ENCODE peak calls at places on chromosomes 5 and 9, in five cellular contexts. M is mucosa of descending colon, I is fibroblast of pulmonary artery, V is epithelial cell of esophagus, G is thyroid gland. Z is an unnamed sample.

GRCh38 chr5:45680950-45681349 is 15.2 kb downstream of the HCN1 start:
- DNase-seq in M (no peak), V (no peak), G (no peak), I (no peak), Z (no peak)

GRCh38 chr9:2622361-2623045 is 916 bp downstream of the VLDLR start:
- DNase-seq in V (peak), I (peak), M (peak), G (peak), Z (no peak)

GRCh38 chr5:137700282-137700680 is 35.6 kb downstream of the KLHL3 start:
- DNase-seq in M (no peak), V (no peak), G (no peak), I (no peak), Z (no peak)

GRCh38 chr5:172661536-172661935 is 20.5 kb downstream of the NEURL1B start:
- DNase-seq in G (no peak), M (no peak), V (no peak), I (no peak), Z (no peak)

GRCh38 chr5:116492016-116492623 is 82.5 kb downstream of the SEMA6A start:
- DNase-seq in I (peak), G (no peak), V (peak), M (no peak), Z (peak)

GRCh38 chr5:124394700-124395099 is 351.7 kb downstream of the ZNF608 start:
- DNase-seq in V (no peak), G (no peak), M (no peak), I (no peak), Z (no peak)

GRCh38 chr5:8577792-8578191 is 708.8 kb downstream of the MTRR start:
- DNase-seq in I (peak), M (no peak), V (no peak), G (no peak), Z (no peak)

GRCh38 chr9:96449522-96449843 is 486 bp upstream of the HABP4 start:
- DNase-seq in M (no peak), I (no peak), V (no peak), G (no peak), Z (no peak)

GRCh38 chr5:83375049-83375710 is 96.4 kb upstream of the VCAN start:
- DNase-seq in I (peak), V (no peak), M (no peak), G (no peak), Z (peak)

GRCh38 chr5:10563940-10564837 is at the start of gene ANKRD33B:
- DNase-seq in I (peak), V (peak), M (peak), G (peak), Z (peak)

GRCh38 chr5:90802695-90803317 is 244.2 kb downstream of the ADGRV1 start:
- DNase-seq in M (no peak), V (peak), I (peak), G (peak), Z (peak)

GRCh38 chr5:68171101-68171558 is 44.4 kb upstream of the PIK3R1 start:
- DNase-seq in M (no peak), V (no peak), I (peak), G (peak), Z (peak)

GRCh38 chr5:124790261-124790894 is 43.9 kb upstream of the ZNF608 start:
- DNase-seq in G (no peak), M (no peak), I (peak), V (peak), Z (peak)

GRCh38 chr5:151596839-151597539 is 5.9 kb upstream of the FAT2 start:
- DNase-seq in V (no peak), I (no peak), G (no peak), M (no peak), Z (peak)

GRCh38 chr5:962801-963200 is 45.8 kb upstream of the NKD2 start:
- DNase-seq in M (no peak), V (no peak), G (no peak), I (no peak), Z (no peak)

GRCh38 chr9:93361995-93362394 is 89.5 kb upstream of the FAM120A start:
- DNase-seq in V (no peak), I (no peak), M (no peak), G (no peak), Z (no peak)

GRCh38 chr9:137970686-137971476 is 93.3 kb downstream of the CACNA1B start:
- DNase-seq in G (no peak), M (no peak), V (no peak), I (no peak), Z (no peak)

GRCh38 chr5:23139338-23140171 is 286.4 kb upstream of the CDH12 start:
- DNase-seq in M (no peak), V (peak), I (peak), G (no peak), Z (peak)

GRCh38 chr9:95570150-95570549 is 53.4 kb upstream of the PTCH1 start:
- DNase-seq in I (peak), V (no peak), M (no peak), G (no peak), Z (peak)

GRCh38 chr9:88980732-88981336 is 10.4 kb upstream of the S1PR3 start:
- DNase-seq in I (no peak), V (no peak), G (no peak), M (no peak), Z (peak)

GRCh38 chr9:124839612-124840299 is 13.5 kb upstream of the WDR38 start:
- DNase-seq in G (no peak), M (no peak), V (no peak), I (peak), Z (no peak)

GRCh38 chr9:129968690-129969485 is 74.1 kb downstream of the FNBP1 start:
- DNase-seq in V (peak), G (no peak), I (peak), M (no peak), Z (peak)

GRCh38 chr9:136254381-136255165 is 9.0 kb upstream of the QSOX2 start:
- DNase-seq in V (no peak), G (no peak), I (no peak), M (no peak), Z (no peak)

GRCh38 chr9:114027159-114027895 is 50.8 kb downstream of the AMBP start:
- DNase-seq in G (no peak), I (no peak), M (no peak), V (no peak), Z (no peak)

GRCh38 chr9:135789838-135790291 is 87.9 kb downstream of the KCNT1 start:
- DNase-seq in G (no peak), I (no peak), M (no peak), V (no peak), Z (no peak)

GRCh38 chr5:84032404-84032803 is 311.7 kb upstream of the HAPLN1 start:
- DNase-seq in V (no peak), G (no peak), M (no peak), I (peak), Z (peak)

GRCh38 chr5:67215592-67216471 is 19.2 kb upstream of the CD180 start:
- DNase-seq in I (peak), V (no peak), M (peak), G (peak), Z (no peak)

GRCh38 chr9:123784513-123784912 is 145.4 kb downstream of the DENND1A start:
- DNase-seq in G (no peak), I (peak), M (no peak), V (peak), Z (peak)

GRCh38 chr5:35908814-35909213 is 29.6 kb downstream of the CAPSL start:
- DNase-seq in M (no peak), V (no peak), I (no peak), G (no peak), Z (no peak)

DNA sequence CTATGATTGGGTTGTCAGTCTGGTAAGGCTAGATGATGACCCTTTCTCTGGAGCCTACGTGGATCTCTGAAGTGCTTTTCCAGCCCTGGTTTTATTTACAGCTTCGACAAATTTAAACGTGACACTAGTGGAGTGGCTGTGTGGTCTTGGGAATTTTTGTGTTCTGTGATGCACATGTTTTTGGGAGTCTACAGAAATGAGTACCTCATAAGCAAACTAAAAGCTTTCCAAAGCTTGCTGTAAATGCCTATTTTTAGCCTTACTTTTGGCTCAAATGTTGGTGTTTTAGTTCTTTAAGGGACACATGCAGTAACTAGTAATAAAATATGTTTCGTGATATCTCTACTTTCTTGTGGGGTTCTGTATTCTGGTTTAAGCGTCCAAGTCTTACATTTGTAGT is 3.3 kb downstream of the LARP1 start:
- DNase-seq in M (no peak), I (no peak), G (no peak), V (no peak), Z (no peak)
- H3K4me3 ChIP-seq in M (no peak), I (peak), G (no peak), V (peak), Z (peak)

DNA sequence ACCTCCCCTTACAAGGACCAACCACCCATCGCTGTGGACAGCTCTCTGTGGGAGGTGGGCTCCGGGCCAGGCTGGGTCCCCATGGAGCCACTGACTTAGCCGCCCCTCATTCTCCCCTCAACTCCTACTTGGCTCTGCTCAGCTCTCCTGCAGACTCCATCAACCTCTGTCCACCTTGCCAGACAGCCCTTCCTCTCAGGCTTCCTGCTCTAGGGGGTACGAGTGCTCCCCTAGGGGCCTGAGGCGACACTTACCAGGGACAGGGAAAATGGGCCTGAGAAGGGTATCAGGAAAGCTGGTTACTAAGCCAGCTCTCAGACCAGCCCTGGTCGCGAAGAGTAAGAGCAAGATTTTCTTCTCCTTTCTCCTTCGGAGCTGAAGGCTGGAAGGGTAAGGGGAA is 43.9 kb downstream of the SHB start:
- DNase-seq in G (no peak), V (no peak), M (no peak), I (no peak), Z (no peak)
- TF ChIP-seq CTCF in G (no peak), V (no peak), M (no peak), I (peak), Z (peak)

GRCh38 chr5:173709145-173709544 is 92.7 kb upstream of the BOD1 start:
- DNase-seq in M (no peak), G (no peak), V (no peak), I (no peak), Z (no peak)
- H3K4me3 ChIP-seq in M (no peak), G (no peak), V (no peak), I (no peak), Z (no peak)

DNA sequence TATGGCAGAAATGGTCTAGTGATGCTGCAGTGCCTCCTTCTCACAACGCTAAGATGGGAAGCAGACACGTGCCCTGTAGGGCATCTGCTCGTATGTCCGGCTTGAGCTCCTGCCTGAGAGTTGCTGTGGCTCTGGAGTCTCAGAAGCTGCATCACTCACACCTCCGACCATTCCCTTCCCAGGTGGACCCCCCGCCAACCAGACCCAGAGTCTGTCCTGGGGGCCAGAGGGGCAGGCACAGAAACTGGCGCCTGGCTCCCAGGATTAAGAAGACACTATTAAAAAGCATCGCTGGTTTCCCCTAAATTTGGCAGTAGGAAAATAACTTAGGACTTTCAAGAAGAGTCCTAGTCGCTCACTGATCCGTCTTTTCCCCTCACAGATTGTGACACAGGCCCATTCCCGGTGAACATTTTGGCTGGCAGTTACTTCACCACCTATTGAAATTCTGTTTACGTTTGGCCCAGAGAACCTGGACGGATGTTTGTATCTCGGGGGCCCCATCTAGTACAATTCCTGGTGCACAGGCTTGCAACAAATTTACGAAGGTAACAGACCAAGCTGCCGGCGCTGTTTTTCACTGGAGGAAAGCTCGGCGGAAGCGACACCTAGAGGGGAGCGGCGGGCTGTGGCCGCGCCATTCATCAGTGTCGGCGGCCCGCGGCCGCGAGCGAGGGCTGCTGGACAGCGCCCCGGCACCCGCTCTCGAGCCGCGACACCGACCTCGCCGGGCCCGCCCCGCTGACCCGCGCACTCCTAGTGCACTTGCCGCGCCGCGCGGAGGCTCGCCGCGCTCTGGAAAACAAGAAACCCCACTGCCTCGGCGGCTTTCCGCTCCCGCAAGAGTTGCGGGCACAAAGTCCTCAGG is 1.6 kb downstream of the FSTL4 start:
- DNase-seq in M (peak), G (peak), V (peak), I (peak), Z (peak)
- TF ChIP-seq CTCF in M (peak), G (peak), V (peak), I (peak), Z (peak)

GRCh38 chr5:76561247-76561891 is 61.8 kb downstream of the F2RL2 start:
- DNase-seq in I (no peak), M (no peak), V (no peak), G (no peak), Z (no peak)
- H3K4me3 ChIP-seq in I (no peak), M (no peak), V (no peak), G (no peak), Z (no peak)

GRCh38 chr9:98808411-98808815 is 943 bp downstream of the GALNT12 start:
- DNase-seq in G (peak), I (no peak), M (peak), V (no peak), Z (no peak)

GRCh38 chr9:98807811-98808195 is 333 bp downstream of the GALNT12 start:
- DNase-seq in I (no peak), G (no peak), V (peak), M (peak), Z (no peak)

GRCh38 chr9:98805506-98806272 is 1.8 kb upstream of the GALNT12 start:
- DNase-seq in M (no peak), V (peak), G (no peak), I (peak), Z (no peak)

GRCh38 chr9:98806394-98807069 is 938 bp upstream of the GALNT12 start:
- DNase-seq in V (peak), I (no peak), M (no peak), G (no peak), Z (no peak)

GRCh38 chr9:98807070-98807810 is at the start of gene GALNT12:
- DNase-seq in V (no peak), G (peak), I (no peak), M (peak), Z (no peak)
- TF ChIP-seq CTCF in V (no peak), G (no peak), I (no peak), M (no peak), Z (no peak)

GRCh38 chr9:121902483-121903135 is 190.5 kb downstream of the TTLL11 start:
- DNase-seq in I (peak), M (no peak), G (no peak), V (no peak), Z (peak)
- H3K4me3 ChIP-seq in I (no peak), M (no peak), G (no peak), V (no peak), Z (no peak)